ENCODE peak calls at places on chromosomes 7 and 10, in four cellular contexts. One of them, this sample, is unnamed.
A peak's percentile ranks its signal among the peaks of the same experiment; 100 is the strongest.

GRCh38 chr7:18976715-18977466 is 140.5 kb downstream of the TWIST1 start:
- DNase-seq in KBM-7: no peak
- DNase-seq in mammary epithelial cell: no peak
- DNase-seq in fibroblast of lung: no peak
- DNase-seq in this sample: no peak

GRCh38 chr10:44293306-44293778 is 91.6 kb downstream of the CXCL12 start:
- DNase-seq in mammary epithelial cell: no peak
- DNase-seq in KBM-7: no peak
- DNase-seq in fibroblast of lung: no peak
- DNase-seq in this sample: no peak

GRCh38 chr7:4531236-4531635 is 150.9 kb upstream of the FOXK1 start:
- DNase-seq in fibroblast of lung: no peak
- DNase-seq in KBM-7: no peak
- DNase-seq in mammary epithelial cell: no peak
- DNase-seq in this sample: no peak

GRCh38 chr10:122164815-122165491 is 106.1 kb upstream of the BTBD16 start:
- DNase-seq in KBM-7: no peak
- DNase-seq in fibroblast of lung: no peak
- DNase-seq in mammary epithelial cell: no peak
- DNase-seq in this sample: no peak

GRCh38 chr7:42236266-42237161 is 495 bp downstream of the GLI3 start:
- DNase-seq in KBM-7: peak; percentile 18
- DNase-seq in mammary epithelial cell: peak; percentile 70
- DNase-seq in fibroblast of lung: peak; percentile 74
- DNase-seq in this sample: peak; percentile 51

GRCh38 chr7:93054975-93055374 is 62.8 kb downstream of the SAMD9 start:
- DNase-seq in mammary epithelial cell: no peak
- DNase-seq in fibroblast of lung: no peak
- DNase-seq in KBM-7: no peak
- DNase-seq in this sample: no peak

GRCh38 chr7:30770936-30771858 is at the start of gene MINDY4:
- DNase-seq in fibroblast of lung: peak; percentile 81
- DNase-seq in mammary epithelial cell: peak; percentile 46
- DNase-seq in KBM-7: peak; percentile 55
- DNase-seq in this sample: peak; percentile 72

GRCh38 chr7:157224627-157225026 is 85.9 kb downstream of the UBE3C start:
- DNase-seq in KBM-7: peak; percentile 40
- DNase-seq in mammary epithelial cell: no peak
- DNase-seq in fibroblast of lung: peak; percentile 68
- DNase-seq in this sample: no peak

GRCh38 chr7:130489140-130489967 is 2.5 kb upstream of the MEST start:
- DNase-seq in mammary epithelial cell: no peak
- DNase-seq in fibroblast of lung: peak; percentile 43
- DNase-seq in KBM-7: no peak
- DNase-seq in this sample: no peak

GRCh38 chr10:118958984-118959916 is 70.3 kb upstream of the NANOS1 start:
- DNase-seq in mammary epithelial cell: peak; percentile 57
- DNase-seq in KBM-7: no peak
- DNase-seq in fibroblast of lung: peak; percentile 80
- DNase-seq in this sample: peak; percentile 61

GRCh38 chr7:42272793-42273665 is 36.0 kb upstream of the GLI3 start:
- DNase-seq in fibroblast of lung: peak; percentile 81
- DNase-seq in mammary epithelial cell: peak; percentile 76
- DNase-seq in KBM-7: no peak
- DNase-seq in this sample: peak; percentile 39